ENCODE peak calls at places on chromosomes 2 and 18, in ten cellular contexts. X is HL-60; E is CD8-positive, alpha-beta T cell; L is coronary artery; G is CD4-positive, alpha-beta T cell; T is osteoblast; Y is AG09309; K is SK-N-SH; I is right lobe of liver; C is IMR-90. F is an unnamed sample.

GRCh38 chr2:180291552-180292421 is 284.7 kb upstream of the CWC22 start:
- DNase-seq in Y (no peak), X (no peak), K (no peak), E (no peak), L (no peak), G (no peak), I (no peak), T (peak; percentile 50), C (peak; percentile 77), F (no peak)

GRCh38 chr2:215831296-215831913 is 181.9 kb downstream of the MREG start:
- DNase-seq in Y (no peak), L (no peak), X (peak; percentile 21), K (no peak), E (no peak), I (no peak), T (no peak), C (peak; percentile 78), G (no peak), F (no peak)

GRCh38 chr2:236862961-236863728 is 222.5 kb upstream of the COPS8 start:
- DNase-seq in Y (peak; percentile 91), X (no peak), I (peak; percentile 28), E (no peak), K (no peak), C (peak; percentile 82), T (peak; percentile 84), G (no peak), L (peak; percentile 50), F (no peak)

GRCh38 chr2:210630904-210631560 is 74.6 kb downstream of the CPS1 start:
- DNase-seq in Y (no peak), C (no peak), I (no peak), G (no peak), E (no peak), K (no peak), T (no peak), L (no peak), X (no peak), F (no peak)

GRCh38 chr18:76307293-76307690 is 187.8 kb downstream of the ZNF516 start:
- DNase-seq in K (no peak), Y (no peak), L (no peak), X (no peak), I (no peak), G (no peak), E (no peak), C (no peak), T (no peak), F (no peak)

GRCh38 chr18:75439356-75439755 is 11.9 kb upstream of the SMIM21 start:
- DNase-seq in E (no peak), G (no peak), Y (no peak), L (no peak), I (no peak), K (no peak), T (no peak), X (no peak), C (no peak), F (no peak)

GRCh38 chr2:61135510-61135909 is 26.5 kb upstream of the C2orf74 start:
- DNase-seq in L (no peak), Y (peak; percentile 24), E (no peak), X (peak; percentile 21), K (peak; percentile 43), C (peak; percentile 57), I (no peak), T (peak; percentile 62), G (no peak), F (no peak)

GRCh38 chr2:60553496-60553991 is at the start of gene BCL11A:
- DNase-seq in K (peak; percentile 83), L (no peak), C (peak; percentile 78), T (peak; percentile 88), Y (peak; percentile 39), G (no peak), E (no peak), X (peak; percentile 88), I (no peak), F (no peak)

GRCh38 chr2:74658516-74658915 is 4.5 kb downstream of the SEMA4F start:
- DNase-seq in E (no peak), X (no peak), G (no peak), T (no peak), K (no peak), C (peak; percentile 91), L (no peak), I (no peak), Y (peak; percentile 67), F (no peak)

GRCh38 chr2:221397179-221397578 is 174.9 kb downstream of the EPHA4 start:
- DNase-seq in Y (no peak), C (peak; percentile 7), G (no peak), I (no peak), E (no peak), K (no peak), T (no peak), X (no peak), L (no peak), F (no peak)

GRCh38 chr2:201751566-201751965 is 29.2 kb downstream of the ALS2 start:
- DNase-seq in E (no peak), I (no peak), L (no peak), G (no peak), T (no peak), Y (no peak), K (no peak), X (no peak), C (no peak), F (no peak)

GRCh38 chr2:27953077-27953476 is 62.5 kb downstream of the BABAM2 start:
- DNase-seq in C (no peak), I (no peak), K (no peak), G (no peak), Y (no peak), L (no peak), E (no peak), T (no peak), X (peak; percentile 61), F (no peak)

GRCh38 chr2:96549967-96550786 is 13.6 kb downstream of the ARID5A start:
- DNase-seq in I (peak; percentile 97), L (peak; percentile 69), X (no peak), T (peak; percentile 81), C (no peak), E (no peak), G (no peak), Y (no peak), K (peak; percentile 22), F (no peak)

GRCh38 chr2:105977212-105977611 is 216.9 kb downstream of the UXS1 start:
- DNase-seq in I (no peak), T (peak; percentile 91), G (no peak), E (no peak), L (no peak), K (no peak), X (no peak), C (peak; percentile 86), Y (peak; percentile 69), F (no peak)

GRCh38 chr18:60070631-60071030 is 170.8 kb downstream of the PMAIP1 start:
- DNase-seq in E (no peak), K (no peak), I (no peak), C (no peak), X (no peak), L (no peak), Y (no peak), G (no peak), T (no peak), F (no peak)

GRCh38 chr18:60075477-60075876 is 175.7 kb downstream of the PMAIP1 start:
- DNase-seq in X (no peak), L (no peak), T (no peak), I (no peak), G (no peak), E (no peak), K (no peak), C (no peak), Y (no peak), F (no peak)
- TF ChIP-seq CTCF in X (no peak), L (no peak), T (no peak), I (no peak), G (no peak), E (no peak), K (no peak), C (no peak), Y (no peak), F (no peak)

DNA sequence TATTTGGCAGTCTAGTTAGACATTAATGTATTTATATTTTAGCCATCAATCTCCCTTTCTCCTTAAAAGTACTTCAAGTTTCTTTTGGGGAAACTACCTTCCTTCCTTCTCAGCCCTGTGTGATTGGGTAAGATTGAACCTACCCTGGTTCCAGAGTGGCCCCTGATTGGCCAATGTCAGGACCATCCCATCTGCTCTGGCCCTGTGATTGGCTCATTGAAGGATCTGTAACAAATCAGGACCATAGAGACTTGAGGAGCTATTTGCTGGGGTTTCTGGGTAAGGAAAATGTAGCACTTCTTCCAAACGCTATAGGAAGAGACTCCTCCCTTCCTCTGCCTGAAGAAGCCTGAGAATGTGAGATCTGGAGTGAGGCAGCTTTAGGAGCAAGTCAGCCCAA is 59.3 kb downstream of the AQP4 start:
- DNase-seq in G (no peak), I (no peak), C (no peak), T (no peak), K (no peak), Y (no peak), L (no peak), E (no peak), X (no peak), F (no peak)
- TF ChIP-seq CTCF in G (no peak), I (no peak), C (no peak), T (no peak), K (no peak), Y (no peak), L (no peak), E (no peak), X (no peak), F (no peak)

DNA sequence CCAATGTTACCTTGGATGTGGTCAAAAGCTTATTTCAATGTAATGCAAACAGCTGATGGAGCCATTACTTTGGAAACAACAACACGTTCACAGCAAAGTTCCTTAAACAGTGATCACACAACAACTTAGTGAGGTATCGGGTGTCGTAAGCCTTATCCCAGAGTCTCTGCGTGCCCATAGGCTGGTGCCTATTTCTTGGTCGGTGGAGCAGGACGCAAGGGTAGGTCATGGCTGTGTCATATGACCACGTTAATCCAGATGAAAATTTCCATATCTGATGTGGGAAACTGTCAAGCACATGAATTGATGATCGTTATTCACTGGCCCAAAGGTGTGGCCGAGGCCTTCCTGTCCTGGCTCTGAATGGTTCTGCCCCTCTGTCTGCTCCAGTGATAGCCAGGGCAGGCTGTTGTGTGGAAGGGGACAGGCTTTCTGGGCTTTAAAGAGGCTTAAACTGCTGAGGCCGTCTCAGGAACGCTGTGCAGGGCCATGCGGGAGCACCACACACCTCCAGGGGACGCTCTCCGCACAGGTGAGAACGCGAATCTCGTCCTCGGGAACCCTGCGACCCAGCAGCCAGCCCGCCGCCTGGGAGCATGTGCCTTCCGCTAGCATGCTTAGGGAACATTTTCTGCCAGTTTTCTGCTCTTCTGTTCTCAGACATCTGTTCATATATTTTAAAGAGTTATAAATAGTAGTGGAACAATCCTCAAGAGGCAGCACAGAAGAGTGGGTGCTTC is 90.6 kb downstream of the KCTD1 start:
- DNase-seq in I (no peak), E (no peak), X (no peak), C (no peak), T (no peak), Y (no peak), G (no peak), L (no peak), K (no peak), F (no peak)
- TF ChIP-seq CTCF in I (no peak), E (no peak), X (no peak), C (no peak), T (no peak), Y (no peak), G (no peak), L (no peak), K (no peak), F (no peak)

DNA sequence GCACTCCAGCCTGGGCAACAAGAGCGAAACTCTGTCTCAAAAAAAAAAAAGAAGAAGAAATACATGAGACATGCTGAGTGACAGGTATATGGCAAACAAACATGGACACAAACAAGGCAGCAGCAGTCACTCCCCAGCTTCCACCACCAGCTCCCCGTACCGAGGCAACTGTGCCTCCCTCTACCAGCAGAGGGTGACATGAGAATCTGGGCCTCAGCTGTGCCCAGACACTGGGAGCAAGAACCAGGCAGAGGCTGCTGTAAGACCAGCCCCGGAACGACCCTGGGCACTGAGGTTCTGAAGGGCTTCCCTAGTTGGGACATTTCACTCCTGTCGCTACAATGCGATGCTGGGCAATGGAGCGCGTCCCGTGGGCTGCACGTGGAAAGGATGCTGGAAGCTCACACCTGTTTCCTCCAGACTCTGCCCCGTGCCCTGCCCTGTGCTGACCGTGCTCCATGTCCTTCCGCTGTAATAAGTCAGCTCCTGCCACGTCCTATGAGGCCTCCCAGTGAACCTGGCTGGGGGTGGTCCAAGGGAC is 37.1 kb downstream of the BOK start:
- DNase-seq in T (peak; percentile 45), G (peak; percentile 13), Y (no peak), C (no peak), E (no peak), K (no peak), I (no peak), L (no peak), X (no peak), F (no peak)
- TF ChIP-seq CTCF in T (peak; percentile 18), G (no peak), Y (no peak), C (peak; percentile 5), E (no peak), K (no peak), I (peak; percentile 18), L (no peak), X (peak; percentile 5), F (no peak)

F was measured in activated B cell treated with CpG ODN at 0.5 μM for 24 hours.